ENCODE peak calls at places on chromosomes 4 and X, in four cellular contexts. F is A549, M is K562, X is HepG2. G is an unnamed sample.

GRCh38 chrX:22952011-22952410 is 47.7 kb upstream of the DDX53 start:
- DNase-seq in X (no peak), M (no peak), F (no peak), G (no peak)

GRCh38 chrX:139762400-139763183 is 54.6 kb upstream of the MCF2 start:
- DNase-seq in X (no peak), F (no peak), M (no peak), G (no peak)

GRCh38 chrX:134868766-134869495 is 121.9 kb upstream of the SMIM10 start:
- DNase-seq in F (no peak), M (no peak), X (no peak), G (no peak)

GRCh38 chrX:7891928-7892327 is 35.3 kb downstream of the PNPLA4 start:
- DNase-seq in F (no peak), X (peak; percentile 29), M (no peak), G (no peak)

GRCh38 chr4:140267576-140267975 is 105.9 kb upstream of the SCOC start:
- DNase-seq in F (no peak), M (no peak), X (no peak), G (no peak)

GRCh38 chr4:172982151-172982590 is 186.4 kb upstream of the GALNT7 start:
- DNase-seq in M (no peak), X (no peak), F (peak; percentile 17), G (no peak)

GRCh38 chrX:154738013-154738738 is 12.7 kb downstream of the GAB3 start:
- DNase-seq in M (no peak), F (no peak), X (no peak), G (no peak)

GRCh38 chrX:11792461-11793421 is 34.7 kb downstream of the MSL3 start:
- DNase-seq in F (no peak), M (no peak), X (no peak), G (no peak)

GRCh38 chr4:87118826-87119225 is 101.6 kb downstream of the KLHL8 start:
- DNase-seq in M (no peak), F (no peak), X (no peak), G (no peak)

GRCh38 chrX:129996120-129996519 is 13.7 kb downstream of the BCORL1 start:
- DNase-seq in M (peak; percentile 32), X (no peak), F (no peak), G (no peak)

GRCh38 chr4:74805601-74806000 is 11.3 kb upstream of the BTC start:
- DNase-seq in X (peak; percentile 45), M (no peak), F (peak; percentile 3), G (no peak)

GRCh38 chr4:123505077-123505456 is 108.5 kb downstream of the SPRY1 start:
- DNase-seq in M (no peak), F (no peak), X (peak; percentile 76), G (no peak)

GRCh38 chr4:167890226-167890625 is 202.1 kb upstream of the ANXA10 start:
- DNase-seq in F (no peak), X (no peak), M (no peak), G (no peak)

GRCh38 chrX:41245641-41246040 is 88.3 kb upstream of the DDX3X start:
- DNase-seq in F (no peak), X (no peak), M (no peak), G (no peak)

GRCh38 chr4:55386073-55386472 is 9.7 kb upstream of the TMEM165 start:
- DNase-seq in M (peak; percentile 48), F (no peak), X (peak; percentile 13), G (no peak)

GRCh38 chr4:180057891-180058643 is 2185.1 kb upstream of the TENM3 start:
- DNase-seq in M (no peak), X (no peak), F (peak; percentile 3), G (no peak)

GRCh38 chr4:53591372-53591892 is at the start of gene LNX1:
- DNase-seq in X (no peak), F (no peak), M (peak; percentile 27), G (peak; percentile 86)

GRCh38 chr4:186249785-186250739 is 15.9 kb upstream of the F11 start:
- DNase-seq in F (no peak), M (no peak), X (no peak), G (no peak)

GRCh38 chr4:114272226-114272625 is 292.8 kb upstream of the ARSJ start:
- DNase-seq in M (peak; percentile 1), X (no peak), F (peak; percentile 4), G (no peak)

GRCh38 chr4:79673321-79673720 is 265.3 kb upstream of the GK2 start:
- DNase-seq in M (no peak), F (no peak), X (no peak), G (no peak)

GRCh38 chr4:20839957-20840356 is 139.7 kb downstream of the PACRGL start:
- DNase-seq in F (no peak), M (no peak), X (no peak), G (no peak)

GRCh38 chr4:99687120-99687519 is 29.5 kb upstream of the C4orf54 start:
- DNase-seq in F (no peak), M (no peak), X (no peak), G (no peak)

GRCh38 chr4:87981505-87981904 is 6.0 kb downstream of the SPP1 start:
- DNase-seq in X (no peak), M (no peak), F (no peak), G (no peak)

DNA sequence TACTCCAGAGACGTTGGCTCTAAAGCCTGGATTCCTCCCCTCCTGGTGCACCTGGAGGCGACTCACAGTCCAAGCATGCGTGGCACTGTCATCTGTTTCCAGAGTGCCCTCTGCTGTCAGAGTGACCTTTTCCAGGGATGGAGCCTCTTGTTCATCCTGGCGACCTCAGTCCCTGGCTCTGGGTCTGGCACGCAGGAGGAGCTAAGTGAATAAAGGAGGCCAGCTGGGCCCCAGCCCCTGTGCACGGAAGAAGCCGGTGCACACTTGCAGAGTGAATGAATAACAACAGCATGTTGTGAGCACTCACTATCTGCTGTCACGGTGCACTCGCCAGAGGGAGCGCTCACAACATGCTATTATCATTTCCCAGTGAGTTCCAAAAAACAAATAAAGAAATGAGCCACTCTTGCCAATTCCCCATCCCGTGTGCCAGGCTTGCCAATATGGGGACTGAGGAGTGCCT is 27.8 kb upstream of the PSAPL1 start:
- DNase-seq in X (peak; percentile 46), M (no peak), F (peak; percentile 17), G (no peak)
- TF ChIP-seq RNF2 in X (no peak), M (no peak), F (no peak), G (no peak)

GRCh38 chr4:89258506-89258905 is 49.1 kb downstream of the GPRIN3 start:
- DNase-seq in F (no peak), M (no peak), X (no peak), G (no peak)
- TF ChIP-seq RNF2 in F (no peak), M (no peak), X (no peak), G (no peak)

GRCh38 chrX:120668357-120668756 is 38.5 kb upstream of the C1GALT1C1 start:
- DNase-seq in M (no peak), X (no peak), F (no peak), G (no peak)

GRCh38 chrX:120660638-120661037 is 30.8 kb upstream of the C1GALT1C1 start:
- DNase-seq in F (no peak), M (no peak), X (no peak), G (no peak)

DNA sequence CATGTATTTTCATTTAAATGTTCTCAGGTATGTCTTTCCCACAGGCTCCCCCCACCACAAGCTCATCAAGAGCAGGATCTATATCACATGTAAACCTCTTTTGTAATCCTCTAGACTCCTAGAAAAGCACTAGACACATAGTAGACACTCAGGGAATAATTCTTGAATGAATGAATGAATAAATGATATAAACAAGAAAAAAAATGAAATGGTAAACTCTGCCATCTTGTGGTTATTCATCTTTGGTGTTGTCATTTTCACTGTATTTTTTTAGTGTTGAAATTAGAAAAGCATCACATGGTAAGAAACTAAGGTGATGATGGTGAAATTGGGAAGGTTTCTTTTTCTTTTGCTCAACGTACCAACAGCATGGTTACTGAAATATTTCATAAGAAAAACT is 34.2 kb upstream of the C1GALT1C1 start:
- DNase-seq in M (no peak), F (no peak), X (peak; percentile 7), G (no peak)
- TF ChIP-seq RNF2 in M (no peak), F (no peak), X (no peak), G (no peak)

DNA sequence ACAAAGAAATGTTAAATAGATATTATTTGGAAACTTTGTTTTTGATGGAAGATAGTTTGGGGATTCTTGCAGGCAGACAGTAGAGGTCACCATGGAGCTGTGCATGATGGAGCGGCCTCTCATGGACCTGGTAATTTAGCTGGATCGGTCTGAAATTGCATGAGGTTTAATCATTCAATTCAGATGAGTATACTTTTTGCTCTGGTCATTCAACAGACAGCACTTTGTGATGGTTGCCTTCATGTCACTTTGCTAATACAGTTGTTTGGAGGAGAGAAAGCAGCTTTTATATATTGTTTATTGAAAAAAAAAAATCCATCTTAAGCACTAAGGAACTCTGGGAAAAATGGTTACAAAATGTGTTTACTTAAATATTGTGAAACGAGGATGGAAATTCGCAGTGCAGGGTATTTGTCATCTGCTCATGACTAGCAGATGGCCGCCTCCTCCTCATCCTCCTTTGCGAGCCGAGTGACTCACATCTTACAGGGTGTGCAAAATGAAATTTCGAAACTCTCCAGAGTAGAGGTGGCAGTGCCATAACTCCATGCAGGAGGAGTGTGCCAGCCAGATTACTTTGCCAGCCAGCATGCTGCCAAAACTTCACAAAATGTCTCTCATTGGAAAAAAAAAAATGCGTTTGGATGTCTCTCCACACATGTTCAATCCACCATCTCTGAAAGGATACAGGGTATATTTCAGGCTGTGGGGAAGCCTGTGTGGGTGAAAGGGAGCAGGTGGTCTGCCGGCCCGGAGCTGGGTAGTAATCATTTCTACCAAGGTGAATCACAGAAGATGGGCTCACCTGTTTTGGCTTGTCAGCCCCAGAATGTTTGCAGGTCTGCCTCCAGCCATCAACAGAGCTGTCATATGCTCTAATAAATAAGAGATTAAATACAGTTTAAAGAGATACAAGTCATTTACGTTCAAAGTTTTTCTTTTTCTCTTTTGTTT is 314.9 kb upstream of the DIPK2B start:
- DNase-seq in M (no peak), X (peak; percentile 71), F (peak; percentile 56), G (no peak)
- TF ChIP-seq RNF2 in M (no peak), X (no peak), F (no peak), G (no peak)

GRCh38 chrX:48685416-48685815 is 1.8 kb downstream of the WAS start:
- DNase-seq in X (no peak), M (no peak), F (no peak), G (no peak)

GRCh38 chrX:48684134-48684533 is 535 bp downstream of the WAS start:
- DNase-seq in F (no peak), M (no peak), X (no peak), G (no peak)

GRCh38 chrX:48681539-48682183 is 1.9 kb upstream of the WAS start:
- DNase-seq in M (no peak), F (no peak), X (no peak), G (no peak)

GRCh38 chrX:48688531-48689142 is 5.0 kb downstream of the WAS start:
- DNase-seq in F (no peak), X (no peak), M (no peak), G (no peak)

GRCh38 chrX:48683411-48683982 is at the start of gene WAS:
- DNase-seq in X (no peak), M (no peak), F (no peak), G (no peak)
- TF ChIP-seq RNF2 in X (no peak), M (no peak), F (no peak), G (no peak)

GRCh38 chr4:19437008-19437407 is 814.7 kb upstream of the SLIT2 start:
- DNase-seq in X (no peak), M (no peak), F (no peak), G (no peak)

GRCh38 chr4:19438228-19438627 is 813.5 kb upstream of the SLIT2 start:
- DNase-seq in F (no peak), M (no peak), X (no peak), G (no peak)
- TF ChIP-seq RNF2 in F (no peak), M (no peak), X (no peak), G (no peak)

GRCh38 chrX:140767646-140768045 is 58.1 kb downstream of the LINC00632 start:
- DNase-seq in M (no peak), F (no peak), X (no peak), G (no peak)
- TF ChIP-seq RNF2 in M (no peak), F (no peak), X (no peak), G (no peak)

G was measured in H1.